ENCODE peak calls at places on chromosome 3, in eight cellular contexts. G is sciatic nerve, X is retinal pigment epithelial cell, F is RPMI8226, P is B cell, H is germinal center, I is dorsolateral prefrontal cortex, V is GM12864. B is an unnamed sample.
A peak's percentile ranks its signal among the peaks of the same experiment; 100 is the strongest.

GRCh38 chr3:136194409-136195257 is 1.5 kb downstream of the MSL2 start:
- DNase-seq in H (peak; percentile 53), I (peak; percentile 12), V (no peak), P (peak; percentile 45), X (no peak), F (peak; percentile 44), G (no peak), B (no peak)

GRCh38 chr3:142595141-142595540 is 1.1 kb upstream of the PLS1 start:
- DNase-seq in P (no peak), X (no peak), F (no peak), I (no peak), G (no peak), V (no peak), H (no peak), B (no peak)

GRCh38 chr3:129602309-129602708 is 4.2 kb downstream of the PLXND1 start:
- DNase-seq in H (no peak), X (no peak), V (no peak), G (no peak), I (no peak), F (no peak), P (no peak), B (no peak)

GRCh38 chr3:154235330-154235729 is 89.0 kb downstream of the DHX36 start:
- DNase-seq in P (no peak), G (no peak), X (no peak), F (no peak), I (no peak), V (no peak), H (no peak), B (no peak)

GRCh38 chr3:15769256-15769915 is 28.4 kb downstream of the ANKRD28 start:
- DNase-seq in X (no peak), P (no peak), V (no peak), G (no peak), F (no peak), H (peak; percentile 2), I (no peak), B (no peak)

GRCh38 chr3:172188511-172188910 is 149.1 kb downstream of the FNDC3B start:
- DNase-seq in H (no peak), X (no peak), V (no peak), G (no peak), I (no peak), P (no peak), F (peak; percentile 60), B (no peak)

GRCh38 chr3:4071481-4072184 is 231.5 kb upstream of the SETMAR start:
- DNase-seq in H (no peak), I (no peak), V (no peak), F (no peak), G (no peak), X (peak; percentile 75), P (no peak), B (no peak)

GRCh38 chr3:179000144-179000543 is 71.5 kb downstream of the ZMAT3 start:
- DNase-seq in I (no peak), X (no peak), H (no peak), G (no peak), V (no peak), P (no peak), F (no peak), B (no peak)

GRCh38 chr3:135792174-135792573 is 173.4 kb upstream of the PPP2R3A start:
- DNase-seq in P (no peak), V (no peak), I (no peak), X (no peak), G (no peak), H (no peak), F (no peak), B (no peak)

GRCh38 chr3:89699771-89700170 is 592.4 kb downstream of the EPHA3 start:
- DNase-seq in F (peak; percentile 16), G (no peak), H (no peak), P (no peak), V (no peak), X (no peak), I (no peak), B (no peak)

GRCh38 chr3:58490860-58491501 is 915 bp upstream of the KCTD6 start:
- DNase-seq in X (no peak), G (peak; percentile 71), V (no peak), P (no peak), I (no peak), F (no peak), H (no peak), B (no peak)

GRCh38 chr3:53804697-53805462 is 41.3 kb downstream of the CHDH start:
- DNase-seq in V (no peak), I (peak; percentile 48), P (no peak), F (no peak), G (peak; percentile 51), H (no peak), X (peak; percentile 34), B (peak; percentile 68)

GRCh38 chr3:14561051-14561634 is 21.0 kb upstream of the GRIP2 start:
- DNase-seq in P (no peak), I (no peak), H (no peak), X (no peak), F (no peak), G (no peak), V (no peak), B (no peak)

GRCh38 chr3:67418539-67419529 is 235.6 kb downstream of the SUCLG2 start:
- DNase-seq in V (no peak), G (no peak), F (no peak), I (no peak), H (no peak), P (no peak), X (no peak), B (no peak)

GRCh38 chr3:65245133-65246076 is 557.6 kb upstream of the ADAMTS9 start:
- DNase-seq in X (no peak), F (no peak), V (no peak), P (no peak), I (no peak), G (no peak), H (no peak), B (no peak)

GRCh38 chr3:169811606-169812123 is 1.0 kb upstream of the LRRIQ4 start:
- DNase-seq in I (no peak), F (no peak), X (peak; percentile 66), P (peak; percentile 33), G (no peak), H (peak; percentile 57), V (no peak), B (peak; percentile 10)

GRCh38 chr3:66480666-66481065 is 20.2 kb downstream of the LRIG1 start:
- DNase-seq in P (no peak), X (no peak), I (no peak), V (no peak), G (no peak), H (no peak), F (no peak), B (no peak)

GRCh38 chr3:12886106-12886679 is 44.8 kb upstream of the RPL32 start:
- DNase-seq in X (no peak), H (peak; percentile 65), I (no peak), F (peak; percentile 39), P (peak; percentile 71), V (peak; percentile 35), G (no peak), B (no peak)

GRCh38 chr3:102195198-102195948 is 239.4 kb upstream of the ZPLD1 start:
- DNase-seq in I (no peak), H (no peak), V (no peak), F (no peak), G (no peak), X (peak; percentile 83), P (no peak), B (no peak)

GRCh38 chr3:112685435-112685834 is 44.5 kb upstream of the CCDC80 start:
- DNase-seq in H (no peak), F (no peak), P (no peak), V (no peak), X (no peak), G (no peak), I (no peak), B (peak; percentile 81)

GRCh38 chr3:125055165-125055912 is 458 bp downstream of the HEG1 start:
- DNase-seq in X (no peak), I (peak; percentile 19), G (peak; percentile 74), P (no peak), V (no peak), F (peak; percentile 44), H (peak; percentile 69), B (no peak)

GRCh38 chr3:56053727-56054126 is 414.5 kb downstream of the ERC2 start:
- DNase-seq in X (no peak), I (no peak), H (no peak), P (no peak), F (no peak), V (no peak), G (no peak), B (no peak)

GRCh38 chr3:61925721-61926120 is 364.4 kb downstream of the PTPRG start:
- DNase-seq in V (no peak), F (no peak), P (no peak), H (no peak), G (no peak), I (no peak), X (peak; percentile 89), B (no peak)

GRCh38 chr3:111069974-111070751 is 1.5 kb upstream of the NECTIN3 start:
- DNase-seq in F (no peak), H (no peak), X (no peak), P (no peak), I (peak; percentile 35), G (no peak), V (no peak), B (no peak)

GRCh38 chr3:142896996-142897395 is 8.1 kb upstream of the PCOLCE2 start:
- DNase-seq in V (no peak), X (no peak), P (no peak), G (no peak), F (no peak), H (no peak), I (no peak), B (no peak)

B was measured in GM04504.